ENCODE peak calls at places on chromosomes 12 and 14, in nine cellular contexts. M is neuronal stem cell; H is thoracic aorta; U is uterus; L is left ventricle myocardium inferior; Z is CD8-positive, alpha-beta memory T cell; J is mammary epithelial cell; E is transverse colon; W is mesenchymal stem cell. R is an unnamed sample. For H3K36me3, the result is how much of the 10 kb centered on the place peaks cover.

GRCh38 chr14:98227000-98227726 is 1044.8 kb downstream of the BCL11B start:
- DNase-seq in U (no peak), L (no peak), W (no peak), H (no peak), Z (no peak), J (no peak), M (no peak), E (no peak), R (no peak)

GRCh38 chr12:26740991-26741390 is 92.0 kb downstream of the ITPR2 start:
- DNase-seq in L (no peak), Z (no peak), W (no peak), M (no peak), E (no peak), J (no peak), H (no peak), U (no peak), R (peak)

GRCh38 chr14:64891839-64892375 is 12.2 kb upstream of the SPTB start:
- DNase-seq in J (peak), E (peak), W (peak), H (no peak), L (no peak), U (no peak), Z (peak), M (no peak), R (no peak)

GRCh38 chr12:88185988-88186387 is 43.9 kb downstream of the TMTC3 start:
- DNase-seq in Z (no peak), E (no peak), U (no peak), W (peak), J (peak), L (no peak), M (no peak), H (no peak), R (no peak)

GRCh38 chr12:123963829-123964228 is 8.8 kb downstream of the CCDC92 start:
- DNase-seq in L (no peak), U (no peak), H (no peak), E (no peak), M (no peak), W (no peak), Z (no peak), J (no peak), R (no peak)

GRCh38 chr12:47165934-47166333 is 86.2 kb upstream of the AMIGO2 start:
- DNase-seq in E (no peak), H (no peak), L (no peak), J (no peak), M (no peak), W (no peak), U (peak), Z (no peak), R (peak)

GRCh38 chr12:80624986-80625530 is 82.4 kb upstream of the MYF6 start:
- DNase-seq in E (no peak), J (no peak), U (no peak), H (no peak), M (no peak), W (no peak), L (no peak), Z (no peak), R (no peak)

GRCh38 chr12:11882301-11883019 is 188.3 kb upstream of the BCL2L14 start:
- DNase-seq in M (no peak), W (no peak), L (no peak), Z (no peak), J (peak), E (peak), U (no peak), H (no peak), R (no peak)

GRCh38 chr12:71411635-71412034 is 28.0 kb upstream of the LGR5 start:
- DNase-seq in Z (no peak), U (no peak), J (no peak), H (no peak), W (no peak), M (no peak), L (no peak), E (no peak), R (no peak)

GRCh38 chr14:55117816-55118441 is 11.1 kb upstream of the LGALS3 start:
- DNase-seq in L (no peak), E (no peak), W (peak), M (no peak), Z (no peak), H (no peak), J (peak), U (no peak), R (no peak)

GRCh38 chr14:44700184-44700583 is 193.1 kb upstream of the FSCB start:
- DNase-seq in J (no peak), M (no peak), L (no peak), E (no peak), U (no peak), Z (no peak), H (no peak), W (peak), R (no peak)

GRCh38 chr12:90027889-90028570 is 319.4 kb upstream of the ATP2B1 start:
- DNase-seq in H (no peak), U (no peak), E (no peak), W (peak), L (no peak), Z (no peak), M (no peak), J (peak), R (no peak)

GRCh38 chr14:68143341-68143807 is 323.8 kb downstream of the RAD51B start:
- DNase-seq in J (no peak), U (peak), H (no peak), W (peak), Z (no peak), M (no peak), L (peak), E (peak), R (peak)

GRCh38 chr12:53378705-53379388 is 1.1 kb upstream of the SP1 start:
- DNase-seq in H (no peak), Z (no peak), M (no peak), U (no peak), E (no peak), L (no peak), W (no peak), J (no peak), R (no peak)

GRCh38 chr14:50530358-50530757 is 2.0 kb downstream of the MAP4K5 start:
- DNase-seq in W (peak), J (peak), M (no peak), Z (no peak), L (no peak), H (no peak), E (no peak), U (no peak), R (no peak)

GRCh38 chr14:104549536-104550339 is 29.8 kb upstream of the C14orf180 start:
- DNase-seq in U (no peak), L (no peak), W (no peak), Z (no peak), J (no peak), M (no peak), E (no peak), H (no peak), R (no peak)

GRCh38 chr12:67449591-67450052 is 180.5 kb downstream of the CAND1 start:
- DNase-seq in J (no peak), E (no peak), L (no peak), H (no peak), M (no peak), U (no peak), Z (no peak), W (no peak), R (no peak)

GRCh38 chr12:120249875-120250795 is 15.4 kb downstream of the PXN start:
- DNase-seq in E (no peak), L (peak), Z (peak), U (peak), W (peak), H (no peak), J (no peak), M (no peak), R (peak)

GRCh38 chr14:106879241-106879640 is 1352.9 kb downstream of the TMEM121 start:
- DNase-seq in Z (peak), L (no peak), E (peak), J (peak), H (no peak), U (no peak), M (no peak), W (no peak), R (peak)

GRCh38 chr14:92135269-92135668 is 13.5 kb downstream of the CPSF2 start:
- DNase-seq in Z (no peak), H (no peak), L (no peak), W (peak), U (no peak), J (peak), M (no peak), E (no peak), R (no peak)

GRCh38 chr14:76727403-76727802 is 33.9 kb upstream of the VASH1 start:
- DNase-seq in J (no peak), L (no peak), W (no peak), M (no peak), H (no peak), Z (no peak), E (no peak), U (no peak), R (no peak)

GRCh38 chr12:67193705-67194104 is 75.5 kb upstream of the CAND1 start:
- DNase-seq in H (no peak), E (no peak), Z (no peak), M (peak), U (no peak), J (peak), L (no peak), W (peak), R (peak)

GRCh38 chr14:45377201-45377600 is 124.2 kb upstream of the MIS18BP1 start:
- DNase-seq in U (no peak), L (no peak), H (no peak), J (no peak), Z (no peak), W (no peak), M (no peak), E (no peak), R (no peak)

GRCh38 chr12:1936406-1937320 is 18.2 kb upstream of the CACNA2D4 start:
- DNase-seq in Z (no peak), E (peak), M (no peak), W (peak), L (peak), H (peak), J (peak), U (peak), R (peak)
- H3K27ac ChIP-seq in Z (no peak), E (peak), M (no peak), W (no peak), L (peak), H (peak), J (no peak), U (peak), R (peak)

GRCh38 chr12:32515137-32515860 is 115.9 kb downstream of the FGD4 start:
- DNase-seq in M (no peak), U (no peak), Z (no peak), J (no peak), L (no peak), W (no peak), E (no peak), H (no peak), R (no peak)
- H3K4me3 ChIP-seq in M (no peak), U (no peak), Z (no peak), J (no peak), L (no peak), W (no peak), E (no peak), H (no peak), R (no peak)

GRCh38 chr14:35401853-35402252 is 2.7 kb downstream of the NFKBIA start:
- DNase-seq in M (no peak), L (peak), U (peak), Z (no peak), J (no peak), E (no peak), W (no peak), H (no peak), R (no peak)

GRCh38 chr14:35402323-35403084 is 2.0 kb downstream of the NFKBIA start:
- DNase-seq in M (no peak), J (peak), W (peak), L (no peak), H (no peak), U (no peak), Z (peak), E (peak), R (no peak)

GRCh38 chr14:35403085-35403396 is 1.5 kb downstream of the NFKBIA start:
- DNase-seq in M (no peak), J (peak), E (peak), W (no peak), L (peak), H (no peak), U (peak), Z (peak), R (no peak)

GRCh38 chr14:35400707-35401421 is 3.7 kb downstream of the NFKBIA start:
- DNase-seq in Z (peak), J (peak), M (no peak), H (no peak), W (peak), L (no peak), U (no peak), E (peak), R (no peak)

GRCh38 chr14:35401422-35401729 is 3.2 kb downstream of the NFKBIA start:
- DNase-seq in L (no peak), E (no peak), U (no peak), J (no peak), Z (no peak), H (no peak), M (no peak), W (no peak), R (no peak)
- H3K36me3 ChIP-seq in L (under half), E (under half), U (under half), J (under half), Z (under half), H (half or more), M (under half), W (under half), R (under half)

GRCh38 chr12:87025976-87026375 is 769.8 kb upstream of the MGAT4C start:
- DNase-seq in L (no peak), M (no peak), E (no peak), W (peak), J (peak), H (no peak), U (no peak), Z (no peak), R (no peak)

GRCh38 chr12:87020071-87020470 is 763.9 kb upstream of the MGAT4C start:
- DNase-seq in W (no peak), J (no peak), Z (no peak), L (no peak), E (no peak), M (no peak), H (no peak), U (no peak), R (no peak)

GRCh38 chr12:87021400-87021799 is 765.2 kb upstream of the MGAT4C start:
- DNase-seq in U (no peak), E (no peak), W (no peak), M (no peak), H (no peak), J (no peak), L (no peak), Z (no peak), R (no peak)
- H3K27ac ChIP-seq in U (no peak), E (no peak), W (no peak), M (no peak), H (no peak), J (no peak), L (no peak), Z (no peak), R (no peak)

DNA sequence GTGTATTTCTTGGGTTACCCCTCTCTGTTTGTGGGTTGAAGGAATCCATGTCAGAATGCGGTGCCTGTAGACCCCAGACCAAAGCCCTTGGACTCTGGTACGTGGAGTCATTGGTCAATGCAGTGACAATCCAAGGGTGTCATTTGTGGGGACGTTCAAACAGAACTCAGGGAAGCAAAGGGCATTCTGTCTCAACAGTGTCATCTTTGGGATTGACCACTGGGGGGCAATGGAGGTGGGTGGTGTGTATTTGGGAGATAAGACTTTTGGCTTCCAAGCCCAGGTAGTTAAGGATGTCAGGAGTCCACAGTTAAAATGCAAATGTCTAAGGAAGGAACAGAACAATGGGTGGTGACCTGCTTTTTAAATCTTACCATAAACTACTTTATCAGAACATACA is 54.6 kb upstream of the CCDC175 start:
- DNase-seq in H (no peak), U (no peak), E (no peak), J (peak), Z (no peak), L (no peak), W (peak), M (peak), R (peak)
- H3K4me3 ChIP-seq in H (peak), U (no peak), E (no peak), J (no peak), Z (no peak), L (no peak), W (no peak), M (no peak), R (no peak)

DNA sequence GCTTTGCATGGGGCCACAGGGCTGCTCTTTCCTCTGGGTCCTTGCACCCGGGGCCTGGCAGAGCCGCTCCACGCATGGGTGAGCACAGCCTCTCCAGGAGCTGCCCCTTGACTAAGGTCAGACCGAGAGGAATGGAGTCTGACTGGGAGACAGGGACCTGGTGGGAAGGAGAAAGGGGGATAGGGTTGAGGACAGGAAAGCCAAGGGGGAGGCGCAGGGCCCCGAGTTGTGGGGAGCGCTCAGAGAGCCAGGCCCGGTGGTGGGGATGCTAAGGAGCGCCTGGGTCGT is 16.0 kb downstream of the PAPLN start:
- DNase-seq in M (no peak), J (no peak), U (no peak), W (no peak), E (no peak), L (no peak), Z (no peak), H (no peak), R (no peak)
- H3K36me3 ChIP-seq in M (under half), J (under half), U (under half), W (under half), E (under half), L (under half), Z (under half), H (under half), R (under half)

DNA sequence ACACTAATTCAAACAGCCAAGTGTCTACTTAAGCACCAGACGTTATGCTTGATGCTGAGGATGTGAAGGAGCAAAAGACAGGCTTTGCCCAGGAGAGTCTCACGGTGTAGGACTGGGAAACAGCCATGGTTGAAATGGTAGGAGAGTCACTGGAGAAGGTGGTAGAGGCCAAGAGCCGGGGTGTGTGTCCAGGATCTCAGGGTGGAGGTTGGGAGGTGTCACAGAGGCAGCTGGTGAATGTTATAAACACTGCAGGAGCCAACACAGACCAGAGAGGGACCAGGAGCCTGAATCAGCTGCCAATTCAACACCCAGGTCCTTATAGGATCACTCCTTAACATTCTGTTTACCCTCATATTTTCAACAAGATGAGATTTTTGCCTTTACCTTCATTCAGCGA is 7.5 kb downstream of the NID2 start:
- DNase-seq in W (no peak), M (no peak), U (no peak), L (peak), J (no peak), H (no peak), E (no peak), Z (no peak), R (no peak)
- H3K27ac ChIP-seq in W (no peak), M (no peak), U (peak), L (peak), J (no peak), H (no peak), E (no peak), Z (no peak), R (no peak)